ENCODE peak calls at places on chromosome 12, in four cellular contexts. D, V, A and P are unnamed samples.

GRCh38 chr12:77189463-77189862 is 124.1 kb upstream of the E2F7 start:
- DNase-seq in A (no peak), D (no peak), V (no peak), P (no peak)

GRCh38 chr12:121011820-121012219 is 4.5 kb downstream of the C12orf43 start:
- DNase-seq in D (no peak), A (no peak), V (no peak), P (no peak)

GRCh38 chr12:51832708-51833107 is 15.8 kb downstream of the FIGNL2 start:
- DNase-seq in V (no peak), D (no peak), A (no peak), P (no peak)

GRCh38 chr12:131621701-131622421 is 89.0 kb upstream of the SFSWAP start:
- DNase-seq in A (no peak), D (no peak), V (no peak), P (no peak)

GRCh38 chr12:108349245-108349644 is 10.1 kb upstream of the CMKLR1 start:
- DNase-seq in A (no peak), D (no peak), V (no peak), P (no peak)

GRCh38 chr12:84969226-84969625 is 56.6 kb upstream of the SLC6A15 start:
- DNase-seq in D (no peak), V (no peak), A (no peak), P (no peak)

GRCh38 chr12:6872073-6873048 is 742 bp downstream of the SPSB2 start:
- DNase-seq in D (peak; percentile 26), V (peak; percentile 59), A (no peak), P (peak; percentile 49)

GRCh38 chr12:27447761-27448160 is 1.2 kb downstream of the SMCO2 start:
- DNase-seq in D (no peak), V (no peak), A (no peak), P (no peak)

GRCh38 chr12:50914872-50915484 is 37.4 kb upstream of the HIGD1C start:
- DNase-seq in A (no peak), V (no peak), D (no peak), P (no peak)

GRCh38 chr12:56358836-56359532 is 923 bp downstream of the STAT2 start:
- DNase-seq in D (no peak), V (no peak), A (no peak), P (no peak)

GRCh38 chr12:91923864-91924263 is 221.8 kb downstream of the BTG1 start:
- DNase-seq in V (no peak), A (no peak), D (no peak), P (no peak)

GRCh38 chr12:58976146-58976545 is 55.8 kb upstream of the LRIG3 start:
- DNase-seq in V (no peak), A (no peak), D (no peak), P (no peak)

GRCh38 chr12:107242189-107242588 is 148.8 kb upstream of the CRY1 start:
- DNase-seq in D (no peak), V (no peak), A (no peak), P (no peak)

GRCh38 chr12:6697584-6698351 is 2.8 kb downstream of the PIANP start:
- DNase-seq in D (no peak), V (peak; percentile 40), A (no peak), P (peak; percentile 45)

GRCh38 chr12:92539966-92540791 is 162.6 kb upstream of the PLEKHG7 start:
- DNase-seq in A (no peak), V (no peak), D (no peak), P (no peak)

GRCh38 chr12:121238604-121239334 is 28.8 kb downstream of the P2RX4 start:
- DNase-seq in D (no peak), V (no peak), A (no peak), P (no peak)

GRCh38 chr12:3247596-3248270 is 170.6 kb downstream of the TSPAN9 start:
- DNase-seq in D (no peak), V (no peak), A (no peak), P (no peak)

GRCh38 chr12:53048780-53049401 is 974 bp upstream of the TNS2 start:
- DNase-seq in A (no peak), V (peak; percentile 32), D (no peak), P (no peak)

GRCh38 chr12:25436206-25436912 is 116.7 kb downstream of the LMNTD1 start:
- DNase-seq in D (peak; percentile 20), V (peak; percentile 24), A (no peak), P (peak; percentile 70)

GRCh38 chr12:25433024-25433423 is 120.1 kb downstream of the LMNTD1 start:
- DNase-seq in D (no peak), V (no peak), A (no peak), P (no peak)

GRCh38 chr12:25434493-25434892 is 118.6 kb downstream of the LMNTD1 start:
- DNase-seq in A (no peak), D (no peak), V (no peak), P (no peak)

GRCh38 chr12:25435431-25435830 is 117.7 kb downstream of the LMNTD1 start:
- DNase-seq in V (no peak), D (no peak), A (no peak), P (no peak)

DNA sequence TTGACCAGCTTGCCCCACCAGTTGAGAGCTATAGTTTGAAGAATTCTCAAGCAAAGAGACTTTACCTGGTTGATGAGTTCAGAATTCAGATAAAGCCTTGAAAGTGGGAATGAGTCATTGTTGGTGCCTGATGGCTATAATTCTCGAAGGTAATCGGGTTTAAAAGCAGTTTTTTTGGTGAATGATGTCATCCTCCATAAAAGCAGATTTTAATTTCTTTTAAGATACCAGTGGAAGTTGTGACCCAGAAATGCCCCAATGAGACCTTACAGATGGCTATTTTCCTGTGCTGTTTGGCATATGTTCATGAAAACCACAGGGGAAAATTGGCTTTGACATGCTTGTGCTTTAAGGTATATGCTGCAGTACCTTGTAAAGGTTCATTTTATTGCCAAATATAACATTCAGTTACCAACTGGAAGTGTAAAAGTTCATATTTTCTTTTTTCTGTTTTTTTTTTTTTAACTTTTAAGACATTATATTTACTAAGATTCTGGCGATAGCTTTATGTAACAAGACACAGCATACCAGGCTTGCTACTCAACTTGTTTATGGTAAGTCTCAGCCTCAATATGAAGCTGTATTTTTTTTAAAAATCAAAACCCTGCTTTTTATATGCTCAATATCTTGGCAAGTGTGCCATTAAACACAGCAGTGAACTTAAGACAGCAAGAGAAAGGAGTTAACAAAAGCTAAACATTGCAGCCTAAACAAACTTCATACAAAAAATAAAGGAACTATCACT is 119.3 kb downstream of the LMNTD1 start:
- DNase-seq in V (no peak), A (no peak), D (no peak), P (no peak)
- TF ChIP-seq SIN3A in V (no peak), A (no peak), D (no peak), P (no peak)

GRCh38 chr12:123104809-123105208 is 46.1 kb downstream of the PITPNM2 start:
- DNase-seq in V (no peak), A (no peak), D (no peak), P (no peak)

GRCh38 chr12:123102381-123102780 is 48.5 kb downstream of the PITPNM2 start:
- DNase-seq in A (no peak), V (no peak), D (no peak), P (no peak)

GRCh38 chr12:123101467-123102004 is 49.4 kb downstream of the PITPNM2 start:
- DNase-seq in V (no peak), A (no peak), D (no peak), P (no peak)

GRCh38 chr12:123100882-123101281 is 50.0 kb downstream of the PITPNM2 start:
- DNase-seq in D (no peak), A (no peak), V (no peak), P (no peak)

GRCh38 chr12:123102781-123103503 is 47.9 kb downstream of the PITPNM2 start:
- DNase-seq in D (no peak), A (no peak), V (no peak), P (no peak)
- TF ChIP-seq EGR1 in D (no peak), A (no peak), V (no peak), P (no peak)

GRCh38 chr12:45268672-45269406 is 52.9 kb downstream of the ANO6 start:
- DNase-seq in D (no peak), V (peak; percentile 17), A (no peak), P (peak; percentile 56)
- TF ChIP-seq SIN3A in D (no peak), V (no peak), A (no peak), P (peak; percentile 35)

GRCh38 chr12:63917477-63917862 is 73.0 kb downstream of the SRGAP1 start:
- DNase-seq in V (no peak), A (no peak), D (no peak), P (no peak)

GRCh38 chr12:63917864-63918742 is 73.6 kb downstream of the SRGAP1 start:
- DNase-seq in D (peak; percentile 41), A (no peak), V (no peak), P (peak; percentile 91)

GRCh38 chr12:63916561-63917476 is 72.3 kb downstream of the SRGAP1 start:
- DNase-seq in A (no peak), V (no peak), D (no peak), P (no peak)

GRCh38 chr12:63919758-63920157 is 75.3 kb downstream of the SRGAP1 start:
- DNase-seq in A (no peak), D (no peak), V (no peak), P (no peak)

GRCh38 chr12:63918788-63919300 is 74.3 kb downstream of the SRGAP1 start:
- DNase-seq in A (no peak), D (no peak), V (no peak), P (no peak)
- TF ChIP-seq EGR1 in A (no peak), D (no peak), V (no peak), P (no peak)

GRCh38 chr12:12587878-12588277 is 23.8 kb upstream of the CREBL2 start:
- DNase-seq in A (no peak), V (no peak), D (no peak), P (no peak)

GRCh38 chr12:12590961-12591360 is 20.7 kb upstream of the CREBL2 start:
- DNase-seq in V (no peak), D (no peak), A (no peak), P (no peak)

GRCh38 chr12:12598864-12599263 is 12.8 kb upstream of the CREBL2 start:
- DNase-seq in V (no peak), D (no peak), A (no peak), P (no peak)

GRCh38 chr12:12586879-12587675 is 24.4 kb upstream of the DUSP16 start:
- DNase-seq in D (no peak), A (no peak), V (no peak), P (no peak)

GRCh38 chr12:12592930-12593329 is 18.7 kb upstream of the CREBL2 start:
- DNase-seq in A (no peak), V (no peak), D (no peak), P (no peak)
- TF ChIP-seq SIN3A in A (no peak), V (no peak), D (no peak), P (no peak)

GRCh38 chr12:26149963-26150362 is 25.1 kb upstream of the BHLHE41 start:
- DNase-seq in V (no peak), D (no peak), A (no peak), P (no peak)
- TF ChIP-seq EGR1 in V (no peak), D (no peak), A (no peak), P (no peak)

GRCh38 chr12:46914336-46914735 is 88.5 kb upstream of the SLC38A4 start:
- DNase-seq in A (no peak), D (no peak), V (no peak), P (no peak)
- TF ChIP-seq SIN3A in A (no peak), D (no peak), V (no peak), P (no peak)

DNA sequence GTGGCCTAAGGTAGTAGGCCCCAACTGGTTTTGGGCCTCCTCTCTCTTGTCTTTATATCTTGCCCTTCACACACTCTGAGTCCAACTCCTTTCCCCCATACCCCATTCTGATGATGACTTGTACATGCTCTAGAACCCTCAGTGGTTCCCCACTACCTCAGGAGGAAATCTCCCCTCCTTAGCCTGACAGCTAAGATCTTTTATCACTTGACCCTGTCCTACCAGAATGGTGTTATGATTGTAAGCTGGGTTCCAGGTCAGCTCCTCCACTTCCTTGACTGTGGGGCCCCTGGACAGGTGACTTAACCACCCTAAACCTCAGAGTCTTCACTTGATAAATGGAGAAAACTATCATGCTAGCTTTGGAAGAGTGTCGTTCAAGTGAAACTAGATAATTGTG is 9.4 kb upstream of the MYL2 start:
- DNase-seq in V (no peak), D (no peak), A (no peak), P (no peak)
- TF ChIP-seq EGR1 in V (no peak), D (no peak), A (no peak), P (no peak)